ENCODE peak calls at places on chromosome 7, in ten cellular contexts. N, C, Q, D, F, B, Y, J, R and U are unnamed samples.

GRCh38 chr7:83876593-83876992 is 227.7 kb upstream of the SEMA3E start:
- DNase-seq in N (no peak), C (no peak), Q (peak), D (no peak), F (no peak), B (no peak), Y (no peak), J (peak), R (no peak), U (no peak)

GRCh38 chr7:27198871-27199801 is 755 bp downstream of the HOXA13 start:
- DNase-seq in N (no peak), C (no peak), Q (no peak), D (no peak), F (peak), B (no peak), Y (no peak), J (no peak), R (peak), U (peak)

GRCh38 chr7:18570890-18571478 is 75.4 kb downstream of the HDAC9 start:
- DNase-seq in N (no peak), C (peak), Q (no peak), D (no peak), F (no peak), B (no peak), Y (no peak), J (peak), R (no peak), U (peak)

GRCh38 chr7:73702665-73703064 is 16.8 kb downstream of the STX1A start:
- DNase-seq in N (no peak), C (no peak), Q (no peak), D (no peak), F (no peak), B (no peak), Y (no peak), J (no peak), R (no peak), U (no peak)

GRCh38 chr7:17991866-17992648 is 35.6 kb downstream of the PRPS1L1 start:
- DNase-seq in N (no peak), C (no peak), Q (no peak), D (no peak), F (no peak), B (no peak), Y (no peak), J (no peak), R (no peak), U (no peak)

GRCh38 chr7:91557789-91558396 is 293.7 kb downstream of the FZD1 start:
- DNase-seq in N (no peak), C (no peak), Q (peak), D (no peak), F (no peak), B (no peak), Y (peak), J (peak), R (no peak), U (no peak)

GRCh38 chr7:37109016-37109415 is 339.6 kb downstream of the ELMO1 start:
- DNase-seq in N (no peak), C (no peak), Q (no peak), D (no peak), F (no peak), B (no peak), Y (no peak), J (no peak), R (no peak), U (no peak)

GRCh38 chr7:132639983-132640382 is 63.7 kb upstream of the PLXNA4 start:
- DNase-seq in N (no peak), C (no peak), Q (no peak), D (no peak), F (no peak), B (no peak), Y (no peak), J (no peak), R (no peak), U (no peak)

GRCh38 chr7:111678281-111678680 is 116.0 kb upstream of the IMMP2L start:
- DNase-seq in N (no peak), C (no peak), Q (no peak), D (no peak), F (no peak), B (no peak), Y (no peak), J (peak), R (no peak), U (no peak)

GRCh38 chr7:73308665-73309214 is at the start of gene NSUN5:
- DNase-seq in N (peak), C (peak), Q (no peak), D (peak), F (peak), B (peak), Y (peak), J (peak), R (peak), U (peak)

GRCh38 chr7:107799645-107800264 is 3.3 kb downstream of the SLC26A3 start:
- DNase-seq in N (no peak), C (no peak), Q (no peak), D (no peak), F (no peak), B (no peak), Y (no peak), J (no peak), R (no peak), U (no peak)

GRCh38 chr7:1668486-1668931 is 1.6 kb upstream of the ELFN1 start:
- DNase-seq in N (no peak), C (no peak), Q (no peak), D (peak), F (no peak), B (peak), Y (no peak), J (no peak), R (peak), U (no peak)

GRCh38 chr7:157150825-157151412 is 12.2 kb downstream of the UBE3C start:
- DNase-seq in N (no peak), C (peak), Q (no peak), D (no peak), F (peak), B (no peak), Y (no peak), J (peak), R (peak), U (no peak)

GRCh38 chr7:81624021-81624630 is 145.7 kb downstream of the HGF start:
- DNase-seq in N (no peak), C (no peak), Q (no peak), D (no peak), F (no peak), B (no peak), Y (no peak), J (peak), R (no peak), U (no peak)

GRCh38 chr7:7972128-7972527 is 3.5 kb downstream of the GLCCI1 start:
- DNase-seq in N (no peak), C (no peak), Q (no peak), D (no peak), F (peak), B (no peak), Y (no peak), J (peak), R (no peak), U (no peak)

GRCh38 chr7:748446-748845 is 21.4 kb upstream of the PRKAR1B start:
- DNase-seq in N (no peak), C (no peak), Q (no peak), D (no peak), F (no peak), B (no peak), Y (no peak), J (no peak), R (peak), U (no peak)

GRCh38 chr7:95095259-95096122 is 188.1 kb downstream of the PPP1R9A start:
- DNase-seq in N (no peak), C (no peak), Q (no peak), D (no peak), F (no peak), B (no peak), Y (no peak), J (no peak), R (no peak), U (no peak)

GRCh38 chr7:117706191-117706590 is 167.1 kb downstream of the CTTNBP2 start:
- DNase-seq in N (no peak), C (no peak), Q (no peak), D (no peak), F (no peak), B (no peak), Y (no peak), J (no peak), R (no peak), U (no peak)

GRCh38 chr7:130884437-130885417 is 150.7 kb upstream of the KLF14 start:
- DNase-seq in N (no peak), C (no peak), Q (no peak), D (no peak), F (no peak), B (no peak), Y (no peak), J (peak), R (no peak), U (peak)

GRCh38 chr7:1596181-1597043 is 26.6 kb upstream of the PSMG3 start:
- DNase-seq in N (no peak), C (no peak), Q (no peak), D (no peak), F (no peak), B (no peak), Y (no peak), J (no peak), R (no peak), U (no peak)

GRCh38 chr7:152931583-152931982 is 172.0 kb downstream of the ACTR3B start:
- DNase-seq in N (no peak), C (no peak), Q (no peak), D (no peak), F (no peak), B (no peak), Y (no peak), J (no peak), R (no peak), U (no peak)

GRCh38 chr7:151590071-151590800 is 70.5 kb upstream of the RHEB start:
- DNase-seq in N (no peak), C (no peak), Q (no peak), D (no peak), F (no peak), B (no peak), Y (no peak), J (no peak), R (no peak), U (no peak)

GRCh38 chr7:80593869-80594587 is 44.4 kb upstream of the CD36 start:
- DNase-seq in N (no peak), C (no peak), Q (no peak), D (no peak), F (no peak), B (no peak), Y (no peak), J (no peak), R (no peak), U (no peak)

GRCh38 chr7:12358694-12359093 is 45.0 kb downstream of the VWDE start:
- DNase-seq in N (no peak), C (no peak), Q (no peak), D (no peak), F (no peak), B (no peak), Y (no peak), J (peak), R (no peak), U (no peak)

GRCh38 chr7:140200102-140200989 is 23.6 kb upstream of the KDM7A start:
- DNase-seq in N (no peak), C (no peak), Q (no peak), D (no peak), F (no peak), B (peak), Y (no peak), J (peak), R (no peak), U (peak)

GRCh38 chr7:42572561-42572960 is 335.6 kb upstream of the GLI3 start:
- DNase-seq in N (no peak), C (no peak), Q (no peak), D (no peak), F (no peak), B (no peak), Y (no peak), J (no peak), R (no peak), U (no peak)

GRCh38 chr7:42572046-42572445 is 335.0 kb upstream of the GLI3 start:
- DNase-seq in N (no peak), C (peak), Q (no peak), D (no peak), F (no peak), B (no peak), Y (no peak), J (no peak), R (no peak), U (no peak)

GRCh38 chr7:42575161-42575560 is 336.7 kb downstream of the C7orf25 start:
- DNase-seq in N (no peak), C (no peak), Q (no peak), D (no peak), F (no peak), B (no peak), Y (no peak), J (no peak), R (no peak), U (no peak)

GRCh38 chr7:42573904-42574692 is 337.1 kb upstream of the GLI3 start:
- DNase-seq in N (no peak), C (peak), Q (no peak), D (no peak), F (no peak), B (no peak), Y (no peak), J (peak), R (no peak), U (no peak)

GRCh38 chr7:42574693-42575084 is 337.2 kb downstream of the C7orf25 start:
- DNase-seq in N (no peak), C (no peak), Q (no peak), D (no peak), F (no peak), B (no peak), Y (no peak), J (no peak), R (no peak), U (no peak)
- TF ChIP-seq CTCF in N (no peak), C (peak), Q (peak), D (peak), F (peak), B (peak), Y (peak), J (no peak), R (peak), U (no peak)

DNA sequence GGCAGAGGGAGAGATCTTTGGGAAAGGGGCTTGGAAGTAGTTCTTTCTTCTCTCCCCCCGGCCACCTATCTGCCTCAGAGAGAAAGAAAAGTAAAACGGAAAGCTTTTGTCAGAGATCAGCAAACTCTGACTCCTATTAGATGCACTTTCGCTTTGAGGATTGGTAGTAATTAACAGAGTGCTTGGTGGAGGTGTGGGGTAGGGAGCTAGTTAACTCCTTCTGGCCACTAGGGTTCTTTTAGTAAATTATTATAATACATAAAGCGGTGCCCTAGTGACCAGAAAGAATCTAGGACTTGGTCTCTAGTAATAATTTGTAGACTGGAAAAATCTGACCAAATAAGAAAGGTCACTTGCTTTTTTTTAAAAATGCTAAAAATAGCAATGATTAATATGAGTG is 54.6 kb downstream of the CPVL start:
- DNase-seq in N (no peak), C (no peak), Q (no peak), D (no peak), F (no peak), B (no peak), Y (peak), J (no peak), R (no peak), U (no peak)
- TF ChIP-seq CTCF in N (no peak), C (no peak), Q (no peak), D (no peak), F (no peak), B (peak), Y (peak), J (no peak), R (no peak), U (no peak)

GRCh38 chr7:105305633-105306032 is 83.1 kb downstream of the SRPK2 start:
- DNase-seq in N (no peak), C (no peak), Q (no peak), D (no peak), F (no peak), B (no peak), Y (no peak), J (no peak), R (no peak), U (no peak)

GRCh38 chr7:105304040-105304895 is 84.5 kb downstream of the SRPK2 start:
- DNase-seq in N (no peak), C (peak), Q (no peak), D (no peak), F (no peak), B (no peak), Y (peak), J (peak), R (no peak), U (peak)

GRCh38 chr7:105306160-105306784 is 82.4 kb downstream of the SRPK2 start:
- DNase-seq in N (no peak), C (no peak), Q (no peak), D (no peak), F (no peak), B (no peak), Y (no peak), J (no peak), R (no peak), U (no peak)

GRCh38 chr7:105307163-105307672 is 81.5 kb downstream of the SRPK2 start:
- DNase-seq in N (no peak), C (no peak), Q (no peak), D (no peak), F (no peak), B (no peak), Y (no peak), J (no peak), R (no peak), U (no peak)

GRCh38 chr7:105309235-105310156 is 79.2 kb downstream of the SRPK2 start:
- DNase-seq in N (no peak), C (no peak), Q (no peak), D (no peak), F (no peak), B (no peak), Y (no peak), J (no peak), R (no peak), U (no peak)
- TF ChIP-seq CTCF in N (no peak), C (no peak), Q (no peak), D (no peak), F (no peak), B (no peak), Y (no peak), J (no peak), R (no peak), U (no peak)

DNA sequence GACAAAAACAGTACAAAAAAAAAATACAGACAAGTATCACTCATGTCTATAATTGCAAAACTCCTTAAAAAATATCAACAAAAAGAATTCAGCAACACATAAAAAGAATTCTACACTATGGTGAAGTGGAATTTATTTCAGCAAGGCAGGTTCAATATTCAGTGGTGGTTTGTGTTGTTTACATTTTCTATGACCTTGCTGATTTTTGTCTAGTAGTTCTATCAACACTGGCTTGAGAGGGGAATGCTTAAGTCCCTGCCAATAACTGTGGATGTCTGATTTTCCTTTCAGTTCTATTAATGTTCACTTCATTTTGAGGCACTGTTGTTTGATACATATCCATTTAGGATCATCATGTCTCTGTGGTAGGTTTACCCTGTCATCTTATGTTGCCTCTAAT is 58.5 kb downstream of the CADPS2 start:
- DNase-seq in N (no peak), C (no peak), Q (no peak), D (no peak), F (no peak), B (no peak), Y (no peak), J (no peak), R (no peak), U (no peak)
- TF ChIP-seq CTCF in N (no peak), C (no peak), Q (no peak), D (no peak), F (no peak), B (no peak), Y (no peak), J (no peak), R (no peak), U (no peak)

GRCh38 chr7:4837814-4838625 is 23.8 kb downstream of the PAPOLB start:
- DNase-seq in N (no peak), C (no peak), Q (no peak), D (no peak), F (no peak), B (peak), Y (no peak), J (no peak), R (peak), U (no peak)
- TF ChIP-seq CTCF in N (no peak), C (no peak), Q (no peak), D (no peak), F (no peak), B (no peak), Y (no peak), J (no peak), R (peak), U (no peak)

DNA sequence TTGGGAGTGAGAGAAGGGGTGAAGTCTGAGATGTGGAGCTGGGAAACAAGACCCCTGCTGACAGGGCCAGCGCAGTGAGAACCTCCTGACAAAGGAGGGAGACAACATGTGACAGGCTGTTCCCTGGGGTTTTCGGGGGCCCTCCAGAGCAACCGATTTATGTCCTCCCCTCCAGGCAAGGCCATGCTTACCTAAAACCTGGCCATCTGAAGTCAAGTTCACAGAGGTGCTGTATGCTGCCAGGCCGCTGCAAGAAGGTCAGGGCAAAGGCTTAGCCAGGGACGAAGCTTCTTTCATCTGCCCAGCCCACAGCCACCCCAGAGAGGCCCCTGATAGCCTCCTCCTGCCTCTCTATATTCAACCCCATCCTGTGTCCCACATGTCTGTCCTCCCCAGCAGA is 20.6 kb downstream of the NPC1L1 start:
- DNase-seq in N (no peak), C (no peak), Q (no peak), D (no peak), F (no peak), B (no peak), Y (no peak), J (no peak), R (no peak), U (no peak)
- TF ChIP-seq CTCF in N (no peak), C (no peak), Q (no peak), D (no peak), F (no peak), B (no peak), Y (no peak), J (no peak), R (no peak), U (no peak)

DNA sequence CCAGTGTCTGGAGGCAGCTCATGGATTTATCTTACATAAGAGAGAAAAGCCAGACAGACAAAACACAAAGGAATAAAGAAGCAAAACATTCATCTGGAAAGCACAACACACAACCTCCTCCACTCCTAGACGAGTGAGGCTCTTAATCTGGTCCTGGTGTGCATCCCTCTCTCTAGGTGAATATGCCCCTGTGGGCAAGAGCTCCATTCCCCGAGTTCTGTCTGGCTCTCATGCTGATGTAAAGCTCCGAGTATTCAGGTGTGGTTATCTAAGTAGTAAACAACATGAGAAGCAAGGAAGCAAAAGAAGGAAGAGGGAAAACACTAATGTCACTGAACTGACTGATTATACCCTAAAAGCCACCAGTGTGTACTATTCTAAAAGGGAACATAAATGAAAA is 47.9 kb upstream of the FEZF1 start:
- DNase-seq in N (no peak), C (no peak), Q (no peak), D (no peak), F (no peak), B (no peak), Y (no peak), J (no peak), R (no peak), U (no peak)
- TF ChIP-seq CTCF in N (no peak), C (no peak), Q (no peak), D (no peak), F (no peak), B (no peak), Y (no peak), J (no peak), R (no peak), U (no peak)